ENCODE peak calls at places on chromosomes 3 and 15, in ten cellular contexts. G is heart left ventricle; I is CD4-positive, CD25-positive, alpha-beta regulatory T cell; V is right lobe of liver; K is colonic mucosa; Q is Peyer's patch; T is gastrocnemius medialis; A is psoas muscle; F is HepG2; N is esophagus muscularis mucosa. L is an unnamed sample.

GRCh38 chr3:100709840-100710235 is 544 bp downstream of the TFG start:
- DNase-seq in G (peak; percentile 29), I (peak; percentile 32), V (peak; percentile 54), K (peak; percentile 44), Q (peak; percentile 64), T (no peak), A (peak; percentile 48), F (no peak), N (no peak), L (peak; percentile 47)

GRCh38 chr3:33093847-33094246 is 3.1 kb downstream of the GLB1 start:
- DNase-seq in G (no peak), I (no peak), V (no peak), K (no peak), Q (no peak), T (no peak), A (peak; percentile 17), F (no peak), N (no peak), L (no peak)

GRCh38 chr15:73052679-73053397 is 575 bp downstream of the NEO1 start:
- DNase-seq in G (peak; percentile 35), I (peak; percentile 6), V (peak; percentile 36), K (peak; percentile 70), Q (peak; percentile 69), T (peak; percentile 40), A (peak; percentile 38), F (peak; percentile 37), N (no peak), L (peak; percentile 71)

GRCh38 chr3:171456765-171457164 is 3.4 kb downstream of the TNIK start:
- DNase-seq in G (no peak), I (no peak), V (no peak), K (no peak), Q (no peak), T (no peak), A (no peak), F (no peak), N (no peak), L (no peak)

GRCh38 chr15:98124576-98124975 is 164.1 kb downstream of the ARRDC4 start:
- DNase-seq in G (no peak), I (no peak), V (no peak), K (no peak), Q (no peak), T (no peak), A (no peak), F (no peak), N (no peak), L (no peak)

GRCh38 chr3:167989999-167990398 is 105.7 kb downstream of the GOLIM4 start:
- DNase-seq in G (no peak), I (no peak), V (no peak), K (no peak), Q (no peak), T (no peak), A (no peak), F (no peak), N (no peak), L (no peak)

GRCh38 chr15:90419202-90419601 is 31.2 kb downstream of the IQGAP1 start:
- DNase-seq in G (no peak), I (no peak), V (no peak), K (no peak), Q (no peak), T (no peak), A (no peak), F (no peak), N (no peak), L (no peak)

GRCh38 chr3:43268636-43269035 is 17.7 kb upstream of the SNRK start:
- DNase-seq in G (no peak), I (no peak), V (no peak), K (no peak), Q (no peak), T (no peak), A (no peak), F (no peak), N (no peak), L (no peak)

GRCh38 chr3:13525827-13526625 is 22.9 kb upstream of the FBLN2 start:
- DNase-seq in G (no peak), I (no peak), V (no peak), K (no peak), Q (peak; percentile 29), T (no peak), A (no peak), F (no peak), N (no peak), L (no peak)

GRCh38 chr3:105611304-105612192 is 244.8 kb downstream of the ALCAM start:
- DNase-seq in G (no peak), I (no peak), V (no peak), K (peak; percentile 54), Q (no peak), T (no peak), A (no peak), F (no peak), N (no peak), L (peak; percentile 68)

GRCh38 chr15:91782221-91782620 is 71.3 kb upstream of the SLCO3A1 start:
- DNase-seq in G (no peak), I (no peak), V (no peak), K (peak; percentile 20), Q (no peak), T (no peak), A (no peak), F (no peak), N (no peak), L (no peak)

GRCh38 chr3:120167488-120167887 is 73.2 kb upstream of the GSK3B start:
- DNase-seq in G (no peak), I (no peak), V (no peak), K (no peak), Q (no peak), T (no peak), A (no peak), F (no peak), N (no peak), L (no peak)

GRCh38 chr3:120168038-120168437 is 73.8 kb upstream of the GSK3B start:
- DNase-seq in G (no peak), I (no peak), V (no peak), K (no peak), Q (no peak), T (no peak), A (no peak), F (no peak), N (no peak), L (no peak)

GRCh38 chr3:120169407-120169806 is 75.2 kb upstream of the GSK3B start:
- DNase-seq in G (no peak), I (no peak), V (no peak), K (no peak), Q (no peak), T (no peak), A (no peak), F (no peak), N (no peak), L (no peak)

GRCh38 chr3:120170223-120170622 is 76.0 kb upstream of the GSK3B start:
- DNase-seq in G (no peak), I (no peak), V (no peak), K (no peak), Q (no peak), T (no peak), A (no peak), F (no peak), N (no peak), L (no peak)

GRCh38 chr3:120168611-120169010 is 74.4 kb upstream of the GSK3B start:
- DNase-seq in G (no peak), I (no peak), V (no peak), K (no peak), Q (no peak), T (no peak), A (no peak), F (no peak), N (no peak), L (no peak)
- H3K27ac ChIP-seq in G (no peak overlapping the region), I (no peak overlapping the region), V (no peak overlapping the region), K (no peak overlapping the region), Q (no peak overlapping the region), T (no peak overlapping the region), A (no peak overlapping the region), F (no peak overlapping the region), N (no peak overlapping the region), L (no peak overlapping the region)

GRCh38 chr15:69852482-69853275 is 245.0 kb downstream of the TLE3 start:
- DNase-seq in G (no peak), I (no peak), V (no peak), K (no peak), Q (no peak), T (no peak), A (no peak), F (no peak), N (no peak), L (no peak)
- H3K4me3 ChIP-seq in G (no peak overlapping the region), I (no peak overlapping the region), V (no peak overlapping the region), K (no peak overlapping the region), Q (no peak overlapping the region), T (no peak overlapping the region), A (no peak overlapping the region), F (no peak overlapping the region), N (no peak overlapping the region), L (no peak overlapping the region)

GRCh38 chr3:177135841-177136492 is 61.3 kb downstream of the TBL1XR1 start:
- DNase-seq in G (no peak), I (no peak), V (no peak), K (no peak), Q (peak; percentile 62), T (no peak), A (no peak), F (peak; percentile 91), N (no peak), L (peak; percentile 95)
- H3K4me1 ChIP-seq in G (peaks cover 24% of the 10 kb centered on the region), I (peaks cover 58% of the 10 kb centered on the region), V (no peaks in the 10 kb centered on the region), K (peaks cover 10% of the 10 kb centered on the region), Q (no peaks in the 10 kb centered on the region), T (peaks cover 30% of the 10 kb centered on the region), A (peaks cover 11% of the 10 kb centered on the region), F (peaks cover 51% of the 10 kb centered on the region), N (peaks cover 42% of the 10 kb centered on the region), L (peaks cover 3% of the 10 kb centered on the region)

GRCh38 chr3:113659121-113659531 is 37.3 kb downstream of the USF3 start:
- DNase-seq in G (no peak), I (no peak), V (no peak), K (no peak), Q (no peak), T (no peak), A (no peak), F (no peak), N (no peak), L (no peak)

GRCh38 chr3:113660901-113661300 is 35.5 kb downstream of the USF3 start:
- DNase-seq in G (peak; percentile 47), I (no peak), V (peak; percentile 23), K (no peak), Q (no peak), T (peak; percentile 76), A (peak; percentile 23), F (no peak), N (no peak), L (no peak)

GRCh38 chr3:113658107-113658506 is 38.3 kb downstream of the USF3 start:
- DNase-seq in G (no peak), I (no peak), V (no peak), K (no peak), Q (no peak), T (peak; percentile 15), A (no peak), F (no peak), N (no peak), L (no peak)

GRCh38 chr3:113659996-113660395 is 36.4 kb downstream of the USF3 start:
- DNase-seq in G (no peak), I (no peak), V (no peak), K (no peak), Q (no peak), T (no peak), A (no peak), F (no peak), N (no peak), L (no peak)

DNA sequence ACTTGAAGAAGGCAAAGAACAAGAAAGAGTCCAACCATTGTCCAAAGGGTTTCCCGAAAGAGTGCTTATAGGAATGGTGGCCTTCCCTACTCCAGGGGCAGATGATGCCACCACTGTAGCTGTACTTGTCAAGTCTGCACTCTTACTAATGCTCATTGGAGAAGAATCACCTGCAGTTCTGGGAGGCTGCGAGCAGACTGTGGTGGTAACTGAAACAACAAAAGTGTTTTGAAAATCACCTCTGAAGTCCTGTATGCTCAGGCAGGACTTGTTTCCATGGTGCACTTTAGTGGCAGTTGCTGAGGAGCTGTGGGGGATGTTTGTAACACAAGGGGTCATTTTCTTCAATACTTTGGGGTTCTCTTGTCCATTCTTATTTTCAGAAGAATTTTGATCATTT is 36.0 kb downstream of the USF3 start:
- DNase-seq in G (no peak), I (no peak), V (no peak), K (no peak), Q (no peak), T (no peak), A (no peak), F (no peak), N (no peak), L (no peak)
- H3K27ac ChIP-seq in G (peak overlapping the region; percentile 69), I (no peak overlapping the region), V (no peak overlapping the region), K (no peak overlapping the region), Q (no peak overlapping the region), T (peak overlapping the region; percentile 86), A (peak overlapping the region; percentile 85), F (no peak overlapping the region), N (peak overlapping the region; percentile 67), L (no peak overlapping the region)

L was measured in small intestine.